ENCODE peak calls at places on chromosomes 13 and 19, in ten cellular contexts. N, H, V, T, F, B, R, Y, Q and A are unnamed samples.
A peak's percentile ranks its signal among the peaks of the same experiment; 100 is the strongest.

GRCh38 chr13:40389081-40389641 is 277.3 kb downstream of the FOXO1 start:
- DNase-seq in F (no peak), H (no peak), B (no peak), V (no peak), Y (no peak), R (no peak), N (no peak), T (no peak), Q (no peak), A (no peak)

GRCh38 chr13:94119360-94119936 is 360.0 kb downstream of the DCT start:
- DNase-seq in Y (peak; percentile 43), R (no peak), B (no peak), T (no peak), N (no peak), V (no peak), Q (no peak), F (no peak), H (no peak), A (no peak)

GRCh38 chr19:16325671-16326400 is 1.2 kb downstream of the KLF2 start:
- DNase-seq in F (peak; percentile 74), R (peak; percentile 85), Q (no peak), B (no peak), Y (no peak), V (no peak), T (no peak), N (no peak), H (no peak), A (no peak)

GRCh38 chr19:3442487-3443071 is 37.7 kb downstream of the SMIM24 start:
- DNase-seq in H (no peak), V (no peak), F (no peak), Q (no peak), N (no peak), Y (no peak), R (no peak), B (no peak), T (no peak), A (no peak)

GRCh38 chr19:29893606-29894284 is 48.3 kb upstream of the URI1 start:
- DNase-seq in N (no peak), Q (no peak), R (no peak), H (no peak), Y (no peak), F (no peak), T (no peak), V (peak; percentile 78), B (no peak), A (no peak)

GRCh38 chr13:78022164-78022877 is 103.7 kb upstream of the EDNRB start:
- DNase-seq in B (peak; percentile 42), R (no peak), Y (no peak), Q (peak; percentile 45), F (no peak), V (no peak), H (no peak), N (peak; percentile 31), T (peak; percentile 72), A (peak; percentile 58)

GRCh38 chr13:97425570-97425969 is 8.4 kb upstream of the RAP2A start:
- DNase-seq in T (peak; percentile 19), N (no peak), B (no peak), V (no peak), H (no peak), Q (no peak), Y (no peak), F (no peak), R (no peak), A (no peak)

GRCh38 chr19:35986664-35987570 is 8.1 kb upstream of the SDHAF1 start:
- DNase-seq in H (no peak), T (no peak), F (no peak), V (peak; percentile 76), B (no peak), N (no peak), R (no peak), Y (no peak), Q (peak; percentile 55), A (peak; percentile 57)

GRCh38 chr13:101892296-101892695 is 439.8 kb downstream of the ITGBL1 start:
- DNase-seq in F (no peak), H (no peak), B (no peak), Y (no peak), T (no peak), R (no peak), N (no peak), Q (no peak), V (no peak), A (no peak)

GRCh38 chr19:31532034-31532433 is 182.8 kb upstream of the TSHZ3 start:
- DNase-seq in H (peak; percentile 32), Y (no peak), B (no peak), T (no peak), Q (no peak), V (no peak), R (no peak), F (no peak), N (no peak), A (no peak)

DNA sequence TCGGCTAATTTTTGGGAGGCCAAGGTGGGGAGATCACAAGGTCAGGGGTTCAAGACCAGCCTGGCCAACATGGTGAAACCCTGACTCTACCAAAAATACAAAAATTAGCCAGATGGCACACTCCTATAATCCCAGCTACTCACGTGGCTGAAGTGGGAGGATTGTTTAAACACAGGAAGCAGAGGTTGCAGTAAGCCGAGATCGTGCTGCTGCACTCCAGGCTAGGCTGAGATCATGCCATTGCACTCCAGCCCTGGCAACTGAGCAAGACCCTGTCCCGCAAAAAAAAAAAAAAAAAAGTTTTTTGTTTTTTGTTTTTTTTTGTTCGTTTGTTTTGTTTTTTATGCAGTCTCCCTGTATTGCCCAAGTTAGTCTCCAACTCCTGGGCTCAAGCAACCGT is 21.2 kb downstream of the MAST1 start:
- DNase-seq in Q (no peak), B (no peak), T (peak; percentile 33), N (no peak), V (no peak), F (no peak), R (no peak), H (no peak), Y (no peak), A (no peak)
- TF ChIP-seq CTCF in Q (no peak), B (no peak), T (no peak), N (no peak), V (no peak), F (no peak), R (no peak), H (no peak), Y (no peak), A (no peak)

GRCh38 chr13:75482820-75483079 is 781 bp upstream of the TBC1D4 start:
- DNase-seq in V (no peak), R (no peak), Q (no peak), T (no peak), B (no peak), H (no peak), F (no peak), Y (no peak), N (no peak), A (no peak)
- TF ChIP-seq CTCF in V (no peak), R (no peak), Q (no peak), T (no peak), B (no peak), H (no peak), F (no peak), Y (no peak), N (no peak), A (no peak)

GRCh38 chr19:18231775-18232174 is 5.5 kb upstream of the PDE4C start:
- DNase-seq in Q (no peak), T (no peak), F (no peak), V (no peak), R (no peak), H (no peak), B (no peak), Y (no peak), N (no peak), A (no peak)

GRCh38 chr19:18230941-18231734 is 4.9 kb upstream of the PDE4C start:
- DNase-seq in R (no peak), V (no peak), Q (no peak), T (no peak), B (no peak), Y (no peak), H (no peak), N (no peak), F (no peak), A (no peak)

GRCh38 chr19:18233224-18233825 is 7.1 kb upstream of the PDE4C start:
- DNase-seq in R (no peak), F (peak; percentile 57), H (no peak), T (peak; percentile 39), Y (peak; percentile 59), Q (no peak), V (peak; percentile 56), B (no peak), N (no peak), A (peak; percentile 84)

GRCh38 chr19:18234194-18234593 is 8.0 kb upstream of the PDE4C start:
- DNase-seq in H (no peak), R (no peak), B (no peak), T (no peak), N (no peak), V (no peak), Q (no peak), Y (no peak), F (no peak), A (no peak)

DNA sequence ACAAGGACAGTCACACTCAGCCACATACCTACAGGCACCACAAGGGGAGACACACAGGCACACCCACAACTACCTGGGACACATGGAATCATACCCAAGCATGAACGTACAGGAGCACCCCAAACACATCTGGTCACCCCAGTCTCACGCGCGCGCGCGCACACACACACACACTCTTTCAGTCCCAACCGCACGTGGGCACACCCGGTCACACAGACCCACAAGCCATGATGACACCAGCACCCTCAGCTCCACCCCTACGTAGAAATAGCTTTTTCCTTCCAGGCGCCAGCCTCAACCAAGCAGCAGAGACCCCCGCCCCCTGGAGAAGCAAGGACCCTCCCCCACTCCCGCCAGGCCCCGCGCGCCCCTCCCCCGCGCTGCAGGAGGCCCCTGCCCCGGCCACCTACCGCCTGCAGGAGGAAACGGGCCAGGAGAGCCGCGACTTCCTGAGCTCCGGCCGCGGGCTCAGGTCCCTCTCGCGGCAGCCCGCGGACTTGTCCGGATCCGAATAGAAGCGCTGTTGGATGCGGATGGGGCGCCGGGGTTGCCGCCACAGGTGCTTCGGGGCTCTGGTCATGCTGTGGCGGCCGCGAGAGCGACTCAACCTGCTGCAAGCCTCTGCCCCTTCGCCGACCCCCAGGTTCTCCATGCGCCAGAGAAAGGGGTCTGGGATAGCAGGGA is 6.4 kb upstream of the PDE4C start:
- DNase-seq in T (no peak), Q (no peak), F (no peak), Y (no peak), R (no peak), V (peak; percentile 80), H (no peak), N (no peak), B (no peak), A (no peak)
- TF ChIP-seq CTCF in T (peak; percentile 13), Q (no peak), F (no peak), Y (no peak), R (no peak), V (peak; percentile 41), H (no peak), N (no peak), B (no peak), A (no peak)

DNA sequence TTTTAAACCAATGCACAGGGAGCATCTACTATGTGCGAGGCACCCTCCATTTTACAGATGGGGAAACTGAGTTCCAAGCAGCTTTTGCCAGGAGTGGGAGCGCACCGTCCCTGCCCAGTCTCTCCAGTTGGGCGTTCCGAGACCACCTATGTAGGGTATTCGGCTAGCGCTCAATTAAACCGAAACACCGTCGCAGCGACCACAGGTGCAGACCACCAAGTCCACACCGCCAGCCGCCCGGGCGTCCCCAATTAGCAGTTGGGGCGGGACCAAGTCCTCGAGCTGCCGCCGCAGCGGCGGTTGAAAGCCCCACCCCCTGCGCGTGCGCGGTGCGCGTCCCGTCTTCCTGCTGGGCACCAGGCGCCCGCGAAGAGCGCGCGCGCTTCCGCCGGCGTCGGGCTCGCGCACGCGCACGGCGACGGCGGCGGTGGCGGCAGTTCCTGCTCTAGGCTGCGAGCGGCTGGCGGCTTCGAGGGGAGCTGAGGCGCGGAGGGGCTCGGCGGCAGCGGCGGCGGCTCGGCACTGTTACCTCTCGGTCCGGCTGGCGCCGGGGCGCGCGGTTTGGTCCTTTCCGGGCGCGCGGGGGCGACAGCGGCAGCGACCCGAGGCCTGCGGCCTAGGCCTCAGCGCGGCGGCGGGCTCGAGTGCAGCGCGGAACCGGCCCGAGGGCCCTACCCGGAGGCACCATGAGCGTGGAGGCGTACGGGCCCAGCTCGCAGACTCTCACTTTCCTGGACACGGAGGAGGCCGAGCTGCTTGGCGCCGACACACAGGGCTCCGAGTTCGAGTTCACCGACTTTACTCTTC is at the start of gene UPF1:
- DNase-seq in B (peak; percentile 51), H (peak; percentile 87), F (peak; percentile 95), Y (peak; percentile 92), Q (peak; percentile 89), R (peak; percentile 95), T (peak; percentile 88), V (peak; percentile 98), N (peak; percentile 57), A (peak; percentile 97)
- TF ChIP-seq CTCF in B (peak; percentile 22), H (no peak), F (no peak), Y (no peak), Q (peak; percentile 8), R (no peak), T (peak; percentile 9), V (no peak), N (no peak), A (no peak)